ENCODE peak calls at places on chromosomes 16 and 17, in five cellular contexts. O is non-pigmented ciliary epithelial cell, A is nephron progenitor cell, T is MV-4-11, S is K562. F is an unnamed sample.

GRCh38 chr17:58315281-58315711 is 13.3 kb downstream of the TSPOAP1 start:
- DNase-seq in T (no peak), A (no peak), O (no peak), S (no peak), F (no peak)

GRCh38 chr17:11889266-11889665 is 108.0 kb downstream of the ZNF18 start:
- DNase-seq in A (no peak), S (no peak), O (no peak), T (no peak), F (no peak)

GRCh38 chr16:85543998-85544397 is 69.1 kb upstream of the GSE1 start:
- DNase-seq in A (no peak), T (no peak), O (no peak), S (no peak), F (no peak)

GRCh38 chr17:48587276-48588073 is 2.6 kb downstream of the HOXB3 start:
- DNase-seq in O (no peak), A (no peak), T (peak), S (no peak), F (peak)

GRCh38 chr17:29140631-29141483 is 39.3 kb downstream of the MYO18A start:
- DNase-seq in A (peak), S (no peak), T (peak), O (no peak), F (no peak)

GRCh38 chr16:88078111-88078775 is 127.0 kb downstream of the BANP start:
- DNase-seq in S (no peak), T (no peak), A (no peak), O (no peak), F (no peak)

GRCh38 chr16:85302848-85303353 is 190.6 kb upstream of the CIBAR2 start:
- DNase-seq in T (no peak), A (no peak), O (no peak), S (no peak), F (no peak)

GRCh38 chr17:78823282-78824046 is 17.1 kb downstream of the USP36 start:
- DNase-seq in A (no peak), S (no peak), T (no peak), O (no peak), F (no peak)

GRCh38 chr17:61833536-61834203 is 29.7 kb downstream of the BRIP1 start:
- DNase-seq in S (no peak), T (no peak), A (no peak), O (peak), F (peak)

GRCh38 chr16:57235128-57236092 is 9.6 kb upstream of the ARL2BP start:
- DNase-seq in S (peak), O (peak), T (peak), A (no peak), F (no peak)

GRCh38 chr17:29929006-29929543 is 953 bp downstream of the SSH2 start:
- DNase-seq in O (no peak), S (no peak), T (no peak), A (peak), F (peak)

GRCh38 chr16:72763927-72764628 is 283.9 kb downstream of the ZFHX3 start:
- DNase-seq in O (no peak), T (peak), A (no peak), S (no peak), F (no peak)